ENCODE peak calls at places on chromosomes 3 and 15, in five cellular contexts. V, M, R, T and S are unnamed samples.

GRCh38 chr15:59555696-59556095 is 55.9 kb upstream of the GCNT3 start:
- DNase-seq in V (peak), M (no peak), R (no peak), T (no peak), S (no peak)

GRCh38 chr15:77032647-77033416 is 37.9 kb downstream of the PSTPIP1 start:
- DNase-seq in V (no peak), M (no peak), R (no peak), T (no peak), S (no peak)

GRCh38 chr3:13027154-13027553 is 46.1 kb downstream of the IQSEC1 start:
- DNase-seq in V (no peak), M (no peak), R (no peak), T (no peak), S (no peak)

GRCh38 chr3:173659972-173660371 is 262.4 kb downstream of the NLGN1 start:
- DNase-seq in V (no peak), M (no peak), R (no peak), T (no peak), S (no peak)

GRCh38 chr3:173843060-173843459 is 445.5 kb downstream of the NLGN1 start:
- DNase-seq in V (no peak), M (no peak), R (no peak), T (no peak), S (no peak)

GRCh38 chr3:86738684-86739083 is 252.3 kb downstream of the VGLL3 start:
- DNase-seq in V (no peak), M (no peak), R (no peak), T (no peak), S (no peak)

GRCh38 chr15:66859688-66860253 is 157.7 kb downstream of the SMAD6 start:
- DNase-seq in V (no peak), M (no peak), R (no peak), T (no peak), S (no peak)

GRCh38 chr3:69197922-69198540 is 75.6 kb upstream of the LMOD3 start:
- DNase-seq in V (no peak), M (no peak), R (no peak), T (peak), S (no peak)

GRCh38 chr3:98602078-98602678 is 8.8 kb upstream of the CPOX start:
- DNase-seq in V (peak), M (peak), R (peak), T (no peak), S (peak)

GRCh38 chr3:150874666-150875219 is 30.5 kb downstream of the MINDY4B start:
- DNase-seq in V (peak), M (no peak), R (no peak), T (no peak), S (no peak)

GRCh38 chr15:95120595-95120994 is 889.2 kb downstream of the MCTP2 start:
- DNase-seq in V (no peak), M (no peak), R (peak), T (no peak), S (no peak)

GRCh38 chr3:154111365-154111764 is 9.8 kb upstream of the ARHGEF26 start:
- DNase-seq in V (no peak), M (no peak), R (no peak), T (no peak), S (no peak)

GRCh38 chr3:50516048-50516871 is 12.8 kb upstream of the CACNA2D2 start:
- DNase-seq in V (peak), M (no peak), R (peak), T (no peak), S (no peak)

GRCh38 chr3:128464188-128464587 is 2.5 kb downstream of the DNAJB8 start:
- DNase-seq in V (no peak), M (no peak), R (no peak), T (no peak), S (no peak)

GRCh38 chr15:62781081-62781497 is 261.5 kb upstream of the TPM1 start:
- DNase-seq in V (peak), M (no peak), R (peak), T (no peak), S (no peak)

GRCh38 chr3:111610612-111611054 is 15.5 kb upstream of the ZBED2 start:
- DNase-seq in V (no peak), M (no peak), R (no peak), T (peak), S (no peak)

GRCh38 chr3:63142681-63143080 is 135.4 kb upstream of the SYNPR start:
- DNase-seq in V (no peak), M (no peak), R (no peak), T (no peak), S (no peak)

GRCh38 chr3:73766599-73767378 is 142.0 kb upstream of the PDZRN3 start:
- DNase-seq in V (peak), M (peak), R (no peak), T (no peak), S (peak)

GRCh38 chr3:53941945-53942344 is 50.3 kb upstream of the SELENOK start:
- DNase-seq in V (peak), M (no peak), R (no peak), T (no peak), S (no peak)

GRCh38 chr3:49732592-49732991 is 8.8 kb upstream of the GMPPB start:
- DNase-seq in V (no peak), M (no peak), R (no peak), T (no peak), S (no peak)

GRCh38 chr15:74955796-74956647 is 550 bp downstream of the RPP25 start:
- DNase-seq in V (peak), M (peak), R (peak), T (peak), S (no peak)

GRCh38 chr15:19984101-19984500 is 557.5 kb downstream of the GOLGA6L6 start:
- DNase-seq in V (no peak), M (no peak), R (peak), T (no peak), S (no peak)

GRCh38 chr15:70533931-70534742 is 229.2 kb downstream of the UACA start:
- DNase-seq in V (no peak), M (no peak), R (no peak), T (no peak), S (peak)

GRCh38 chr3:53554559-53555511 is 60.4 kb downstream of the CACNA1D start:
- DNase-seq in V (no peak), M (no peak), R (no peak), T (no peak), S (no peak)

GRCh38 chr15:78979456-78980320 is 34.8 kb upstream of the CTSH start:
- DNase-seq in V (peak), M (peak), R (peak), T (no peak), S (no peak)

GRCh38 chr3:49417516-49418120 is 4.7 kb downstream of the AMT start:
- DNase-seq in V (no peak), M (no peak), R (no peak), T (no peak), S (no peak)

GRCh38 chr3:45055411-45056143 is 29.5 kb downstream of the CLEC3B start:
- DNase-seq in V (peak), M (peak), R (peak), T (no peak), S (no peak)

GRCh38 chr3:52238193-52238760 is 681 bp downstream of the TWF2 start:
- DNase-seq in V (no peak), M (peak), R (no peak), T (no peak), S (no peak)

GRCh38 chr15:42084465-42085235 is 9.7 kb downstream of the PLA2G4D start:
- DNase-seq in V (peak), M (peak), R (peak), T (peak), S (no peak)

GRCh38 chr3:184842433-184842832 is 30.5 kb downstream of the VPS8 start:
- DNase-seq in V (no peak), M (peak), R (no peak), T (no peak), S (no peak)

DNA sequence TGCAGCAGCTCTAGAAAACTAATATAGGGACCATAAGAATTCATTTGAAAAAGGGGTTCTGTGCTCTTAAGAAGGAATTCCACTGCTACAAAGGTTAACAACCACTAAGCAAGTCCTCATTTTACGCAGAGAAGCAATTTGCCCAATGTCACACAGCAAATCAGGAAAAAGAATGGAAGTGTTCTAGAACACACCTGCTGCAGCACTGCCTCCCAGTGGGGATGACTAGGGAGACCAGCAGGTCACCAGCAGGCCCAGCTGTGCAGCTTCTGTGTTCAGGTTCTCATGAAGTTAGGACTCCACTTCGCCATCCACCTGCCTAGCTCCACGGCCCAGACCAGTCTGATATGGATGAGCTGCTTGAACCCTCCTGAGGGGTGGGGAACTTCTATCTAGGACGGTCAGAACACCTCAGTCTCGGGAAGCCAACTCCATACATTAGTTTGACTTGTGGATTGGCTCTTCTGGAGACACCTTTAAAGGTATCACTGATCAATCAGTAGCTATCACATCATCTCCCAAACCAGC is 18.6 kb downstream of the POMGNT2 start:
- DNase-seq in V (no peak), M (no peak), R (no peak), T (no peak), S (no peak)
- TF ChIP-seq CTCF in V (peak), M (no peak), R (no peak), T (no peak), S (peak)

GRCh38 chr3:119223511-119223910 is 17.2 kb downstream of the B4GALT4 start:
- DNase-seq in V (no peak), M (no peak), R (peak), T (no peak), S (no peak)
- TF ChIP-seq CTCF in V (no peak), M (no peak), R (no peak), T (no peak), S (no peak)

GRCh38 chr15:50187525-50187924 is 5.5 kb downstream of the SLC27A2 start:
- DNase-seq in V (no peak), M (no peak), R (no peak), T (no peak), S (no peak)

GRCh38 chr15:50184863-50185504 is 3.0 kb downstream of the SLC27A2 start:
- DNase-seq in V (no peak), M (no peak), R (no peak), T (no peak), S (no peak)

GRCh38 chr15:50186752-50187151 is 4.8 kb downstream of the SLC27A2 start:
- DNase-seq in V (no peak), M (no peak), R (peak), T (no peak), S (no peak)

GRCh38 chr15:50187997-50188396 is 6.0 kb downstream of the SLC27A2 start:
- DNase-seq in V (no peak), M (no peak), R (no peak), T (no peak), S (no peak)

DNA sequence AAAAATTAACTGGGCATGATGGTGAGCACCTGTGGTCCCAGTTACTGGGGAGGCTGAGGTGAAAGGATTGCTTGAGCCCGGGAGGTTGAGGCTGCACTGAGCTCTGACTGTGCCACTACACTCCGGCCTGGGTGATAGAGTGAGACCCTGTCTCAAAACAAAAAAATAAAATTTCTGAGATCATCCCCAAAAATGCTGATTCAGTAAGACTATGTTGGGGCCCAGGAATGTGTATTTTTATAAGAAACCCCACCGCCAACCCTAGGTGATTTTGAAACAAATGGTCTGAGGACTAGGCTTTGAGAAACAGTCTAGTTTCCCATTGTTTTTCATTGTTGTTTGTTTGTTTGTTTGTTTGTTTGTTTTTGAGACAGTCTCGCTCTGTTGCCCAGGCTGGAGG is 4.1 kb downstream of the SLC27A2 start:
- DNase-seq in V (no peak), M (no peak), R (no peak), T (no peak), S (no peak)
- TF ChIP-seq CTCF in V (no peak), M (no peak), R (no peak), T (no peak), S (no peak)

GRCh38 chr3:55549172-55549571 is 62.1 kb upstream of the WNT5A start:
- DNase-seq in V (no peak), M (peak), R (no peak), T (no peak), S (no peak)
- TF ChIP-seq CTCF in V (peak), M (peak), R (no peak), T (no peak), S (peak)